ENCODE peak calls at places on chromosomes 6 and 20, in five cellular contexts. J is GM23248, P is MM.1S, Z is HCT116, D is neural progenitor cell. L is an unnamed sample.

GRCh38 chr6:22253955-22254655 is 42.7 kb downstream of the PRL start:
- DNase-seq in J (no peak), P (no peak), Z (no peak), D (peak; percentile 84), L (no peak)

GRCh38 chr20:16615199-16615598 is 42.0 kb upstream of the KIF16B start:
- DNase-seq in J (peak; percentile 48), P (no peak), Z (no peak), D (no peak), L (no peak)

GRCh38 chr20:32462900-32463641 is 104.9 kb downstream of the ASXL1 start:
- DNase-seq in J (no peak), P (no peak), Z (no peak), D (no peak), L (no peak)

GRCh38 chr6:118320652-118321051 is 227.4 kb upstream of the PLN start:
- DNase-seq in J (peak; percentile 20), P (no peak), Z (no peak), D (no peak), L (no peak)

GRCh38 chr6:125480571-125480970 is 178.8 kb upstream of the HDDC2 start:
- DNase-seq in J (no peak), P (no peak), Z (no peak), D (no peak), L (no peak)

GRCh38 chr6:168949876-168950499 is 303.7 kb downstream of the THBS2 start:
- DNase-seq in J (peak; percentile 68), P (no peak), Z (no peak), D (no peak), L (no peak)

GRCh38 chr6:168165373-168165772 is 86.4 kb upstream of the FRMD1 start:
- DNase-seq in J (peak; percentile 76), P (no peak), Z (no peak), D (no peak), L (no peak)

GRCh38 chr6:17418281-17419188 is 25.1 kb downstream of the CAP2 start:
- DNase-seq in J (peak; percentile 76), P (no peak), Z (no peak), D (peak; percentile 12), L (no peak)

GRCh38 chr20:4476903-4477302 is 244.8 kb upstream of the PRND start:
- DNase-seq in J (peak; percentile 22), P (no peak), Z (no peak), D (no peak), L (no peak)

GRCh38 chr20:36482044-36482473 is 59.3 kb upstream of the MYL9 start:
- DNase-seq in J (no peak), P (no peak), Z (no peak), D (no peak), L (no peak)

GRCh38 chr6:3282461-3283236 is 23.9 kb downstream of the PSMG4 start:
- DNase-seq in J (no peak), P (no peak), Z (no peak), D (no peak), L (no peak)

DNA sequence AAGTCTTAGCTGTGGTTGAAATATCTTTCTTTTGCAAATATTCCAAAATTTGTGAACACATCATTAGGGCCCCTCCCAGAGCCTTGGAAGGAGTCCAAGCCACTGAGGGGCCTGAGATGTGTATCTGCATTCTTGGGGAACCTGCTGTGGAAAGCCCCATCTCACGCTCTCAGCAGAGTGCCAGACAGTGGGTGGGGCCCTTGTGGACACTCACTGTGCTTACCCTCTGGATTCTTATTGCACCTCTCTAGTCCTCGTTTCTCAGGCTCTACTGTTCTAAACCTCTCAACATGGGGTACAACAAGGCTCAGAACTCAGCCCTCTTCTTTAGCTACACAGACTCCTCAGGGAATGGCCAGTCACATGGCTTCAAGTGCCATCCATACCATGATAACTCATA is 416.2 kb upstream of the CDH4 start:
- DNase-seq in J (no peak), P (no peak), Z (no peak), D (no peak), L (no peak)
- TF ChIP-seq EZH2phosphoT487 in J (no peak), P (no peak), Z (no peak), D (no peak), L (no peak)

GRCh38 chr6:111843347-111844147 is 29.7 kb downstream of the FYN start:
- DNase-seq in J (no peak), P (peak; percentile 57), Z (no peak), D (no peak), L (no peak)
- TF ChIP-seq EZH2phosphoT487 in J (no peak), P (no peak), Z (no peak), D (no peak), L (no peak)

GRCh38 chr20:59823456-59823855 is 110.0 kb downstream of the SYCP2 start:
- DNase-seq in J (no peak), P (no peak), Z (no peak), D (no peak), L (no peak)

GRCh38 chr20:59821788-59822187 is 111.6 kb downstream of the SYCP2 start:
- DNase-seq in J (no peak), P (no peak), Z (no peak), D (no peak), L (no peak)

GRCh38 chr20:59823030-59823423 is 110.4 kb downstream of the SYCP2 start:
- DNase-seq in J (no peak), P (no peak), Z (no peak), D (no peak), L (no peak)

GRCh38 chr20:59821201-59821600 is 112.2 kb downstream of the SYCP2 start:
- DNase-seq in J (no peak), P (no peak), Z (no peak), D (no peak), L (no peak)

DNA sequence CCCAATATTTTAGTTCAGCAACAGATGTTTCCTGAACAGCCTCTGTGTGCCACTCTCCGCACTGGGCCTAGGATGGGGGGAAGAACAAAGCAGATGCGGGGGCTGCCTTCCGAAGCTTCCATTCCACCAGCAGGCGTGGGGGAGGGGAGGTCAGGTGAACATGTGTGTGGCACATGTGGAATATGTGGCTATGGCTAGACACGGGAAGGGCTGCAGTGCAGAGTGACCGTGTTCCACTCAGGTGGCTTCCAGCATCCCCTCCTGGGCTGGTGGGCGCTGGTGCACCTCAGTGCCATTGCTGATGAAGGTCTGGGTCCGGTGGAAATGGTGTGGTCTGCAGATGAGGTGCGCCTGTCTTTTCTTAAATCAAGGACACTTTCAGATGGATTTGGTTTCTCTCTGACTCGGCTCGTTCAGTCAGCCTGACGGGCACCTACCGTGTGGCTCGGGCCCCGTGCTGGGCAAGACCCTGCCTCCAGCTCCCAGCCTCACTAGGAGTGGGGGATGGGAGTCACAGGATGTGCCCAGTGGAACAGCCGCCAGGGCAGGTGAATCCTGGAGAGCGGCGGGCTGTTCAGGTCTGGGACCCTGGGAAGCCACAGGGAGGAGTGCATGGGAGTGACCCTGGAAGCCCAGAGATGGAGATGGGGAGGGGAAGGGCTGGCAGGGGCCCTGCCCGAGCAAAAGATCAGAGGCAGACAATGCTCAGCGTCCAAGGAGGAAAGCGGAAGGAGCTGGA is 111.0 kb downstream of the SYCP2 start:
- DNase-seq in J (no peak), P (no peak), Z (no peak), D (no peak), L (no peak)
- TF ChIP-seq EZH2phosphoT487 in J (no peak), P (no peak), Z (no peak), D (no peak), L (no peak)

DNA sequence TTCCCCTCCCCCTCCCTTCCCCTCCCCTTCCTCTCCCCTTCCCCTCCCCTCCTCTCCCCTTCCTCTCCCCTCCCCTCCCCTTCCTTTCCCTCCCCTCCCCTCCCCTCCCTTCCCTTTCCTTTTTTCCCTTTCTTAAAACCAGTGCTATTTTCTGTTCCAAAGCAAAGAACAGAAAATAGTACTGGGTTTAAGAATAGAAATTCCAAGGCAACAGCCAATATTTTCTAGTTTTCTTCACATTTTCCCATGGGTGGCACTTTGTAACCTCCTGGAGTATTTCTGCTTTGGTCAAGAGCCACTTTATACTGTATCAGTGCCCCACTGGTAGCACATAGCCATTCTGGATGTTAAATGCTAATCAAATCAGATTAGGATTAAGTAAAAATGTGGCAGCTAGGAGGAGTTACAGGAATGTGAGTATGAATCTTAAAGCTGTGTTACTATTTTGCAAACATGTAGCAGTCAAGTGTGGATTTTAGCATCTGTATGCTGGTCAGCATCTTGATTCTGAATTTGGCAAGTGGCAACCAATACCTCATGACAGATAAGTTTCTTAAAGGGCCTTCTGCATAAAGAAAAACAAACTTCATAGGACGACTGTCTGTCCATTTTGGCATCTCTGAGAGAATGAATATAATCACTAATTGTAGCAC is 126.4 kb downstream of the CEP57L1 start:
- DNase-seq in J (no peak), P (no peak), Z (no peak), D (no peak), L (no peak)
- TF ChIP-seq EZH2phosphoT487 in J (no peak), P (no peak), Z (no peak), D (no peak), L (no peak)

DNA sequence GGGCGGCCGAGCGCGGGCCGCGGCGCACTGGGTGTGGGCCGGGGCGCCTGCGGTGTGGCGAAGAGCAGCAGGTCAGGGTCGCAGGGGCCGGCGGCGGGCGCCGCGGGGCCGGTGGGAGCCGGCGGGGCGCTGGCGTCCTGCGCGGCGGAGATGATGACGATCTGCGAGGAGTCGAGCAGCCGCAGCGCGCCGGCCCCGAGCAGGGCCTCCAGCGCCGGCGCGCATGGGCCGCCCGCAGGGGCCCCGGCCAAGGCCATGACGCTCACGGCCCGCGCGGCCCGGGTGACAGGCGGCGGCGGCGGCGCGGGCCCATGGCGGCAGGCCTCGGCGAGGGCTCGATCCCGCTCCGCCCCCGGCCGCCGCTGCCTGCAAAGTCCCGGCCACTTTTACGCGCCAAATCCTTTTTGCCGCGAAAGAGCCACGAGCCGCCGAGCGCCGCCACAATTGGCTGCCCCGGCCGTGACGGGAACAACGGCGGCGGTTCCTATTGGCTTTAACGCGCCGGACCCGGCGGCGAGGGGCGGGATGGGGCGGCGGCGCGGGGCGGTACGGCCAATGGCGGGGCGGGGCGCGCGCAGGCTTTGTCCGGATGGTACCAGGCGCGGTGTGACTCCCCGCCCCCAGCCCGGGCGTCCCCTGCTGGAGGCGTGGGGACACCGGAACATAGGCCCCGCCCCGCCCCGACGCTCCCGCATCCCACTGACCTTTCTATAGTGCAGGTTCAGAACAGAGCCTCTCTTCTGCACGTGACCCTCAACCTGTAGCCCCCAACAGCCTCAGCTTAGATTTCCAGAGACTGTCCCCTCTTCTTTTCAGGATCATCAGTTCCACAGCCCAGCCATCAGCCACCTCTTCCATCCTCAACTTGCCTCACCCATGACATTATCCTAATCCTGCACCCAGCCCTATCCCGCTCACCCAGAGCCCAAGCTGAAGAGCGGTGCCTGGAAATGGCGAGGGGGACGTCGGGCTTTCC is at the start of gene E2F1:
- DNase-seq in J (peak; percentile 98), P (peak; percentile 97), Z (peak; percentile 77), D (peak; percentile 99), L (peak; percentile 97)
- TF ChIP-seq EZH2phosphoT487 in J (no peak), P (no peak), Z (no peak), D (no peak), L (no peak)

GRCh38 chr6:127389706-127390105 is 46.3 kb upstream of the ECHDC1 start:
- DNase-seq in J (no peak), P (no peak), Z (no peak), D (no peak), L (no peak)

GRCh38 chr6:127381384-127381783 is 38.0 kb upstream of the ECHDC1 start:
- DNase-seq in J (no peak), P (no peak), Z (no peak), D (no peak), L (no peak)

GRCh38 chr6:127382413-127382812 is 39.0 kb upstream of the ECHDC1 start:
- DNase-seq in J (no peak), P (no peak), Z (no peak), D (no peak), L (no peak)

GRCh38 chr6:127385668-127386385 is 42.4 kb upstream of the ECHDC1 start:
- DNase-seq in J (no peak), P (no peak), Z (no peak), D (no peak), L (no peak)

DNA sequence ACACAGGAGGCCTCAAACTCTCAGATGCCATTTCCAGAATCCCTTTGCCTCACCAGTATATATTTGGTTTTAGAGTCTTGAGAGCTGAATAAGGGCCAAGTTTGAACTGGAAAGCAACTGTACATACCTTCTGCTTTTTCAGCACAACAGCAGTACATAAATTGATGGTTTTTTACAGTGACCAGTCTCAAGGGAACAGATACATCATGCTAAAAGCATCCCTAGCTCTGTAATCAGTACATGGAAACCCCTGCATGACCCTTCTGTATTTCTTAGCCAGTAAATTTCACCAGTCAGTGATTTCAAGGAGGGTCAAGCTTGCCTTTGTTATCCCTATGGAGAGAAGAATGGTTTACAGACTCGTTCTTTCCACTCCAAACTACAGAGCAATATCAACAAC is 40.6 kb upstream of the ECHDC1 start:
- DNase-seq in J (peak; percentile 9), P (no peak), Z (no peak), D (no peak), L (no peak)
- TF ChIP-seq EZH2phosphoT487 in J (no peak), P (no peak), Z (no peak), D (no peak), L (no peak)